ENCODE peak calls at places on chromosomes 16 and 17, in seven cellular contexts. One of them, this sample, is unnamed.

GRCh38 chr17:74419862-74420492 is 11.9 kb upstream of the GPRC5C start:
- DNase-seq in right lobe of liver: no peak
- DNase-seq in esophagus muscularis mucosa: no peak
- DNase-seq in lower leg skin: no peak
- DNase-seq in stomach: peak
- DNase-seq in uterus: no peak
- DNase-seq in gastrocnemius medialis: no peak
- DNase-seq in this sample: no peak

GRCh38 chr16:28180660-28181556 is 30.9 kb downstream of the XPO6 start:
- DNase-seq in esophagus muscularis mucosa: no peak
- DNase-seq in lower leg skin: no peak
- DNase-seq in stomach: no peak
- DNase-seq in right lobe of liver: no peak
- DNase-seq in uterus: no peak
- DNase-seq in gastrocnemius medialis: no peak
- DNase-seq in this sample: no peak

GRCh38 chr16:77335652-77336234 is 99.1 kb downstream of the ADAMTS18 start:
- DNase-seq in esophagus muscularis mucosa: no peak
- DNase-seq in lower leg skin: no peak
- DNase-seq in uterus: no peak
- DNase-seq in gastrocnemius medialis: no peak
- DNase-seq in right lobe of liver: no peak
- DNase-seq in stomach: no peak
- DNase-seq in this sample: no peak

GRCh38 chr16:86044241-86044671 is 145.3 kb downstream of the IRF8 start:
- DNase-seq in stomach: peak
- DNase-seq in uterus: no peak
- DNase-seq in esophagus muscularis mucosa: no peak
- DNase-seq in lower leg skin: no peak
- DNase-seq in right lobe of liver: no peak
- DNase-seq in gastrocnemius medialis: no peak
- DNase-seq in this sample: peak

GRCh38 chr17:8991514-8992285 is 26.2 kb upstream of the PIK3R5 start:
- DNase-seq in right lobe of liver: peak
- DNase-seq in lower leg skin: peak
- DNase-seq in esophagus muscularis mucosa: no peak
- DNase-seq in gastrocnemius medialis: no peak
- DNase-seq in stomach: peak
- DNase-seq in uterus: peak
- DNase-seq in this sample: peak

GRCh38 chr17:9445424-9445823 is 130.2 kb downstream of the STX8 start:
- DNase-seq in lower leg skin: no peak
- DNase-seq in stomach: no peak
- DNase-seq in esophagus muscularis mucosa: no peak
- DNase-seq in gastrocnemius medialis: no peak
- DNase-seq in right lobe of liver: no peak
- DNase-seq in uterus: no peak
- DNase-seq in this sample: no peak

GRCh38 chr17:38798614-38799500 is 499 bp downstream of the PIP4K2B start:
- DNase-seq in gastrocnemius medialis: peak
- DNase-seq in stomach: peak
- DNase-seq in lower leg skin: peak
- DNase-seq in esophagus muscularis mucosa: no peak
- DNase-seq in right lobe of liver: no peak
- DNase-seq in uterus: no peak
- DNase-seq in this sample: peak

GRCh38 chr17:30950669-30951399 is 20.0 kb upstream of the RNF135 start:
- DNase-seq in esophagus muscularis mucosa: no peak
- DNase-seq in gastrocnemius medialis: peak
- DNase-seq in lower leg skin: peak
- DNase-seq in stomach: peak
- DNase-seq in right lobe of liver: peak
- DNase-seq in uterus: peak
- DNase-seq in this sample: no peak

GRCh38 chr17:68441064-68441770 is 16.1 kb downstream of the WIPI1 start:
- DNase-seq in lower leg skin: no peak
- DNase-seq in stomach: no peak
- DNase-seq in esophagus muscularis mucosa: no peak
- DNase-seq in uterus: no peak
- DNase-seq in gastrocnemius medialis: no peak
- DNase-seq in right lobe of liver: no peak
- DNase-seq in this sample: peak

GRCh38 chr16:17106243-17106791 is 364.4 kb downstream of the XYLT1 start:
- DNase-seq in stomach: no peak
- DNase-seq in uterus: no peak
- DNase-seq in right lobe of liver: no peak
- DNase-seq in gastrocnemius medialis: no peak
- DNase-seq in lower leg skin: no peak
- DNase-seq in esophagus muscularis mucosa: no peak
- DNase-seq in this sample: no peak

GRCh38 chr16:11386791-11387546 is 41.7 kb downstream of the RMI2 start:
- DNase-seq in right lobe of liver: no peak
- DNase-seq in gastrocnemius medialis: no peak
- DNase-seq in lower leg skin: no peak
- DNase-seq in stomach: peak
- DNase-seq in esophagus muscularis mucosa: no peak
- DNase-seq in uterus: no peak
- DNase-seq in this sample: peak

GRCh38 chr16:89183463-89183862 is 11.9 kb downstream of the CDH15 start:
- DNase-seq in right lobe of liver: no peak
- DNase-seq in gastrocnemius medialis: no peak
- DNase-seq in uterus: no peak
- DNase-seq in esophagus muscularis mucosa: no peak
- DNase-seq in lower leg skin: no peak
- DNase-seq in stomach: no peak
- DNase-seq in this sample: no peak

GRCh38 chr17:40447148-40447644 is 3.9 kb downstream of the IGFBP4 start:
- DNase-seq in stomach: no peak
- DNase-seq in lower leg skin: no peak
- DNase-seq in esophagus muscularis mucosa: no peak
- DNase-seq in uterus: peak
- DNase-seq in gastrocnemius medialis: no peak
- DNase-seq in right lobe of liver: peak
- DNase-seq in this sample: no peak

GRCh38 chr17:79561486-79562116 is 49.2 kb downstream of the RBFOX3 start:
- DNase-seq in uterus: no peak
- DNase-seq in lower leg skin: no peak
- DNase-seq in right lobe of liver: no peak
- DNase-seq in stomach: no peak
- DNase-seq in esophagus muscularis mucosa: no peak
- DNase-seq in gastrocnemius medialis: no peak
- DNase-seq in this sample: no peak

GRCh38 chr16:77443834-77444460 is 9.1 kb upstream of the ADAMTS18 start:
- DNase-seq in lower leg skin: no peak
- DNase-seq in uterus: no peak
- DNase-seq in gastrocnemius medialis: no peak
- DNase-seq in esophagus muscularis mucosa: no peak
- DNase-seq in right lobe of liver: no peak
- DNase-seq in stomach: no peak
- DNase-seq in this sample: no peak

GRCh38 chr17:9702916-9703780 is 57.8 kb downstream of the USP43 start:
- DNase-seq in esophagus muscularis mucosa: no peak
- DNase-seq in right lobe of liver: peak
- DNase-seq in stomach: no peak
- DNase-seq in lower leg skin: no peak
- DNase-seq in gastrocnemius medialis: no peak
- DNase-seq in uterus: no peak
- DNase-seq in this sample: no peak

GRCh38 chr16:1428511-1428910 is 2.4 kb upstream of the PERCC1 start:
- DNase-seq in right lobe of liver: no peak
- DNase-seq in stomach: no peak
- DNase-seq in uterus: no peak
- DNase-seq in esophagus muscularis mucosa: no peak
- DNase-seq in gastrocnemius medialis: no peak
- DNase-seq in lower leg skin: no peak
- DNase-seq in this sample: peak

GRCh38 chr17:43669971-43670644 is 8.4 kb upstream of the MEOX1 start:
- DNase-seq in lower leg skin: no peak
- DNase-seq in esophagus muscularis mucosa: no peak
- DNase-seq in right lobe of liver: no peak
- DNase-seq in uterus: no peak
- DNase-seq in stomach: peak
- DNase-seq in gastrocnemius medialis: no peak
- DNase-seq in this sample: no peak

GRCh38 chr17:73266796-73267195 is 5.1 kb upstream of the CPSF4L start:
- DNase-seq in uterus: no peak
- DNase-seq in lower leg skin: no peak
- DNase-seq in esophagus muscularis mucosa: no peak
- DNase-seq in right lobe of liver: no peak
- DNase-seq in stomach: no peak
- DNase-seq in gastrocnemius medialis: no peak
- DNase-seq in this sample: no peak

GRCh38 chr16:81616321-81617020 is 162.6 kb upstream of the PLCG2 start:
- DNase-seq in stomach: peak
- DNase-seq in gastrocnemius medialis: no peak
- DNase-seq in esophagus muscularis mucosa: no peak
- DNase-seq in right lobe of liver: no peak
- DNase-seq in lower leg skin: no peak
- DNase-seq in uterus: peak
- DNase-seq in this sample: peak

GRCh38 chr17:20926532-20926931 is 116.3 kb downstream of the USP22 start:
- DNase-seq in esophagus muscularis mucosa: no peak
- DNase-seq in uterus: no peak
- DNase-seq in right lobe of liver: no peak
- DNase-seq in stomach: no peak
- DNase-seq in lower leg skin: no peak
- DNase-seq in gastrocnemius medialis: no peak
- DNase-seq in this sample: no peak

GRCh38 chr17:51857052-51857593 is 301.4 kb downstream of the CA10 start:
- DNase-seq in esophagus muscularis mucosa: no peak
- DNase-seq in gastrocnemius medialis: no peak
- DNase-seq in stomach: no peak
- DNase-seq in uterus: no peak
- DNase-seq in lower leg skin: no peak
- DNase-seq in right lobe of liver: no peak
- DNase-seq in this sample: no peak

GRCh38 chr17:40283662-40284061 is 4.0 kb upstream of the CDC6 start:
- DNase-seq in stomach: no peak
- DNase-seq in right lobe of liver: no peak
- DNase-seq in lower leg skin: no peak
- DNase-seq in uterus: no peak
- DNase-seq in gastrocnemius medialis: no peak
- DNase-seq in esophagus muscularis mucosa: no peak
- DNase-seq in this sample: no peak

GRCh38 chr16:75251280-75252048 is at the start of gene BCAR1:
- DNase-seq in gastrocnemius medialis: peak
- DNase-seq in uterus: peak
- DNase-seq in right lobe of liver: peak
- DNase-seq in lower leg skin: peak
- DNase-seq in stomach: peak
- DNase-seq in esophagus muscularis mucosa: peak
- DNase-seq in this sample: peak
- TF ChIP-seq POLR2A in gastrocnemius medialis: peak
- TF ChIP-seq POLR2A in uterus: peak
- TF ChIP-seq POLR2A in right lobe of liver: peak
- TF ChIP-seq POLR2A in lower leg skin: no peak
- TF ChIP-seq POLR2A in stomach: no peak
- TF ChIP-seq POLR2A in esophagus muscularis mucosa: no peak
- TF ChIP-seq POLR2A in this sample: peak

GRCh38 chr17:82238562-82239201 is 9.8 kb downstream of the SLC16A3 start:
- DNase-seq in esophagus muscularis mucosa: no peak
- DNase-seq in stomach: peak
- DNase-seq in lower leg skin: peak
- DNase-seq in right lobe of liver: peak
- DNase-seq in gastrocnemius medialis: no peak
- DNase-seq in uterus: peak
- DNase-seq in this sample: peak
- TF ChIP-seq POLR2A in esophagus muscularis mucosa: no peak
- TF ChIP-seq POLR2A in stomach: no peak
- TF ChIP-seq POLR2A in lower leg skin: no peak
- TF ChIP-seq POLR2A in right lobe of liver: peak
- TF ChIP-seq POLR2A in gastrocnemius medialis: peak
- TF ChIP-seq POLR2A in uterus: no peak
- TF ChIP-seq POLR2A in this sample: no peak

GRCh38 chr16:58678716-58679115 is 5.9 kb downstream of the SLC38A7 start:
- DNase-seq in uterus: no peak
- DNase-seq in esophagus muscularis mucosa: no peak
- DNase-seq in gastrocnemius medialis: no peak
- DNase-seq in right lobe of liver: peak
- DNase-seq in lower leg skin: no peak
- DNase-seq in stomach: no peak
- DNase-seq in this sample: no peak

GRCh38 chr16:58679763-58680162 is 4.8 kb downstream of the SLC38A7 start:
- DNase-seq in right lobe of liver: peak
- DNase-seq in esophagus muscularis mucosa: no peak
- DNase-seq in gastrocnemius medialis: no peak
- DNase-seq in stomach: no peak
- DNase-seq in uterus: no peak
- DNase-seq in lower leg skin: no peak
- DNase-seq in this sample: no peak

GRCh38 chr16:58685084-58685449 is 497 bp upstream of the SLC38A7 start:
- DNase-seq in lower leg skin: no peak
- DNase-seq in esophagus muscularis mucosa: no peak
- DNase-seq in uterus: no peak
- DNase-seq in gastrocnemius medialis: no peak
- DNase-seq in stomach: no peak
- DNase-seq in right lobe of liver: no peak
- DNase-seq in this sample: no peak

GRCh38 chr16:58684001-58684353 is 593 bp downstream of the SLC38A7 start:
- DNase-seq in gastrocnemius medialis: no peak
- DNase-seq in stomach: no peak
- DNase-seq in esophagus muscularis mucosa: no peak
- DNase-seq in uterus: no peak
- DNase-seq in lower leg skin: no peak
- DNase-seq in right lobe of liver: no peak
- DNase-seq in this sample: peak

GRCh38 chr16:58684354-58685083 is at the start of gene SLC38A7:
- DNase-seq in esophagus muscularis mucosa: peak
- DNase-seq in lower leg skin: peak
- DNase-seq in stomach: peak
- DNase-seq in right lobe of liver: peak
- DNase-seq in uterus: peak
- DNase-seq in gastrocnemius medialis: peak
- DNase-seq in this sample: peak
- TF ChIP-seq POLR2A in esophagus muscularis mucosa: no peak
- TF ChIP-seq POLR2A in lower leg skin: no peak
- TF ChIP-seq POLR2A in stomach: no peak
- TF ChIP-seq POLR2A in right lobe of liver: no peak
- TF ChIP-seq POLR2A in uterus: no peak
- TF ChIP-seq POLR2A in gastrocnemius medialis: peak
- TF ChIP-seq POLR2A in this sample: peak

DNA sequence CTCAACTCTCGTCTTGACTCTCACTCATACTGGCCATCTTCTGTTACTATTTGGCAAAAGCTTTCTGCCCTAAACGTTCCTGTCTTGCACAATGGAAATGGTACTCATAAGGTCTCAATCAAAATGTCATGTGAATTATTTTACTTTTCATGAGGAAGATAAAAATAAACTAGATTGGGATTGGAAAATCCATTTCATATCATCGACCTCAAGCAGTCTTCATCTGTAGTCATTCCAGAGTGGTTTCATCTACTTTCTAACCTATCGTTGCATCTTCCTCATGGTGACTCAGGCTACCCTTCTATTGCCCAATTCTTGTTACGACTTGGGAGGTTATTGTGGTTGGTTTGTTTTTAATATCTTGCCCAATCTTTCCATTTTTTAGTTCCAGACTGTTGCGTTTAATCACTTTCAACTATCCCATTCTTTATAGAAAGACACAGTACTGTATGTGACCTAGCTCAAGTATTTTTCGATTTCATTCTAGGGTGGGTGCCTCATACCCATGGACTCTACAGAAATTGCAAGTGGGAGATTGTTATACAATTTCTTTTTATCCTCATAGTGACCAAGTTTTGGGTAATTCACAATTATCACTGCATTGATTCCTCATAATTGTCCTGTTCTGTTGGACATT is 317.1 kb upstream of the KCNJ16 start:
- DNase-seq in esophagus muscularis mucosa: no peak
- DNase-seq in uterus: no peak
- DNase-seq in gastrocnemius medialis: no peak
- DNase-seq in right lobe of liver: no peak
- DNase-seq in lower leg skin: peak
- DNase-seq in stomach: no peak
- DNase-seq in this sample: no peak
- TF ChIP-seq POLR2A in esophagus muscularis mucosa: no peak
- TF ChIP-seq POLR2A in uterus: no peak
- TF ChIP-seq POLR2A in gastrocnemius medialis: no peak
- TF ChIP-seq POLR2A in right lobe of liver: no peak
- TF ChIP-seq POLR2A in lower leg skin: no peak
- TF ChIP-seq POLR2A in stomach: no peak
- TF ChIP-seq POLR2A in this sample: no peak